ENCODE peak calls at places on chromosomes 3 and 15, in six cellular contexts. P is EL, R is G401, W is NCI-H2081, L is EH, V is MCF 10A. D is an unnamed sample.

GRCh38 chr3:168828014-168828413 is 732.3 kb upstream of the GOLIM4 start:
- DNase-seq in P (no peak), R (no peak), W (no peak), L (no peak), V (no peak), D (no peak)

GRCh38 chr3:124316034-124316287 is 324.0 kb upstream of the ROPN1 start:
- DNase-seq in P (no peak), R (no peak), W (no peak), L (no peak), V (no peak), D (no peak)

GRCh38 chr3:135134717-135135116 is 339.7 kb downstream of the EPHB1 start:
- DNase-seq in P (no peak), R (peak; percentile 51), W (no peak), L (no peak), V (no peak), D (no peak)

GRCh38 chr3:129343643-129344360 is 65.1 kb downstream of the HMCES start:
- DNase-seq in P (peak; percentile 19), R (peak; percentile 3), W (no peak), L (peak; percentile 30), V (no peak), D (no peak)

GRCh38 chr15:37028609-37029287 is 71.6 kb downstream of the MEIS2 start:
- DNase-seq in P (peak; percentile 68), R (no peak), W (no peak), L (peak; percentile 83), V (no peak), D (no peak)

GRCh38 chr3:149534671-149535394 is 60.3 kb downstream of the TM4SF4 start:
- DNase-seq in P (peak; percentile 57), R (no peak), W (peak; percentile 93), L (peak; percentile 73), V (no peak), D (no peak)

GRCh38 chr3:156761007-156761406 is 65.1 kb upstream of the LEKR1 start:
- DNase-seq in P (no peak), R (no peak), W (peak; percentile 66), L (no peak), V (no peak), D (no peak)

GRCh38 chr3:67788396-67788795 is 134.0 kb upstream of the SUCLG2 start:
- DNase-seq in P (no peak), R (no peak), W (no peak), L (no peak), V (no peak), D (no peak)

GRCh38 chr15:36004891-36005508 is 459.0 kb upstream of the DPH6 start:
- DNase-seq in P (no peak), R (no peak), W (no peak), L (no peak), V (no peak), D (no peak)

GRCh38 chr3:138477120-138477519 is 42.7 kb downstream of the ESYT3 start:
- DNase-seq in P (no peak), R (no peak), W (no peak), L (no peak), V (no peak), D (peak; percentile 34)

GRCh38 chr3:143536817-143537535 is 311.3 kb downstream of the SLC9A9 start:
- DNase-seq in P (peak; percentile 38), R (no peak), W (no peak), L (peak; percentile 34), V (peak; percentile 61), D (no peak)

GRCh38 chr3:81216192-81216591 is 545.3 kb downstream of the GBE1 start:
- DNase-seq in P (peak; percentile 64), R (no peak), W (no peak), L (peak; percentile 27), V (peak; percentile 66), D (peak; percentile 92)

GRCh38 chr3:183800221-183800863 is 25.0 kb downstream of the MAP6D1 start:
- DNase-seq in P (no peak), R (no peak), W (no peak), L (no peak), V (no peak), D (no peak)

GRCh38 chr15:56943398-56943797 is 25.0 kb downstream of the TCF12 start:
- DNase-seq in P (peak; percentile 20), R (no peak), W (no peak), L (peak; percentile 41), V (no peak), D (no peak)

D was measured in PC-3.